ENCODE peak calls at places on chromosomes 12 and 14, in seven cellular contexts. Y is WERI-Rb-1, P is cardiac muscle cell, O is fibroblast of pulmonary artery, V is psoas muscle, A is fibroblast of mammary gland, G is upper lobe of right lung. D is an unnamed sample.

GRCh38 chr12:49784756-49785409 is 43.3 kb downstream of the NCKAP5L start:
- DNase-seq in Y (no peak), A (peak; percentile 52), G (no peak), O (peak; percentile 42), V (no peak), P (peak; percentile 22), D (no peak)

GRCh38 chr12:88309546-88309945 is 167.4 kb downstream of the TMTC3 start:
- DNase-seq in V (no peak), P (peak; percentile 59), Y (no peak), A (peak; percentile 86), O (peak; percentile 78), G (no peak), D (no peak)

GRCh38 chr12:123958462-123958861 is 14.2 kb downstream of the CCDC92 start:
- DNase-seq in G (no peak), O (no peak), V (no peak), P (no peak), Y (no peak), A (no peak), D (no peak)

GRCh38 chr14:55107766-55108554 is 21.1 kb upstream of the LGALS3 start:
- DNase-seq in G (peak; percentile 95), V (peak; percentile 89), P (peak; percentile 98), O (peak; percentile 99), Y (no peak), A (peak; percentile 99), D (peak; percentile 69)

GRCh38 chr14:104358528-104359300 is 220.3 kb downstream of the KIF26A start:
- DNase-seq in O (no peak), P (no peak), A (no peak), G (peak; percentile 58), Y (peak; percentile 6), V (no peak), D (no peak)

GRCh38 chr12:115468087-115468510 is 784.1 kb upstream of the TBX3 start:
- DNase-seq in V (no peak), A (peak; percentile 23), G (no peak), O (peak; percentile 54), Y (no peak), P (peak; percentile 17), D (no peak)

GRCh38 chr14:81435578-81436295 is 35.6 kb upstream of the STON2 start:
- DNase-seq in G (peak; percentile 75), Y (peak; percentile 62), O (peak; percentile 11), V (peak; percentile 65), P (peak; percentile 35), A (no peak), D (peak; percentile 35)

GRCh38 chr12:121388421-121388981 is 11.4 kb upstream of the RNF34 start:
- DNase-seq in A (peak; percentile 58), Y (no peak), O (peak; percentile 73), G (no peak), P (peak; percentile 60), V (no peak), D (no peak)

GRCh38 chr12:39355841-39356240 is 87.1 kb downstream of the KIF21A start:
- DNase-seq in G (no peak), Y (no peak), O (no peak), P (no peak), A (no peak), V (no peak), D (no peak)

GRCh38 chr14:70803321-70804110 is 5.8 kb downstream of the MAP3K9 start:
- DNase-seq in A (no peak), G (no peak), Y (no peak), V (no peak), P (no peak), O (no peak), D (no peak)

GRCh38 chr14:100126401-100126800 is 33.0 kb downstream of the DEGS2 start:
- DNase-seq in G (no peak), V (no peak), O (no peak), Y (no peak), P (no peak), A (no peak), D (no peak)

GRCh38 chr12:46260153-46260912 is 8.5 kb downstream of the SLC38A1 start:
- DNase-seq in G (no peak), Y (no peak), A (peak; percentile 9), V (no peak), O (peak; percentile 62), P (peak; percentile 65), D (no peak)

GRCh38 chr12:26612203-26612602 is 220.8 kb downstream of the ITPR2 start:
- DNase-seq in A (no peak), G (no peak), V (no peak), P (no peak), O (peak; percentile 13), Y (no peak), D (no peak)

GRCh38 chr12:52442600-52443061 is 8.5 kb upstream of the KRT75 start:
- DNase-seq in Y (no peak), A (peak; percentile 97), O (peak; percentile 95), P (peak; percentile 97), V (no peak), G (no peak), D (peak; percentile 95)

GRCh38 chr14:104602933-104603325 is 1.6 kb downstream of the TMEM179 start:
- DNase-seq in G (peak; percentile 50), V (peak; percentile 0), P (no peak), O (no peak), Y (no peak), A (no peak), D (no peak)

GRCh38 chr14:88005050-88005481 is at the start of gene GPR65:
- DNase-seq in V (no peak), O (peak; percentile 45), Y (no peak), P (peak; percentile 61), A (peak; percentile 2), G (no peak), D (no peak)

GRCh38 chr12:52900166-52900895 is 4.5 kb downstream of the KRT8 start:
- DNase-seq in Y (no peak), P (no peak), O (no peak), V (no peak), G (no peak), A (no peak), D (no peak)

GRCh38 chr14:44291516-44291915 is 215.6 kb downstream of the FSCB start:
- DNase-seq in O (no peak), Y (no peak), G (no peak), P (no peak), A (no peak), V (no peak), D (no peak)

GRCh38 chr14:21486640-21487087 is 9.7 kb downstream of the TOX4 start:
- DNase-seq in G (no peak), A (peak; percentile 57), O (peak; percentile 52), P (peak; percentile 74), V (no peak), Y (no peak), D (no peak)

GRCh38 chr12:58819945-58820344 is 100.4 kb downstream of the LRIG3 start:
- DNase-seq in V (no peak), G (no peak), A (peak; percentile 14), Y (no peak), O (no peak), P (no peak), D (no peak)

GRCh38 chr12:28961948-28962384 is 187.1 kb upstream of the FAR2 start:
- DNase-seq in P (peak; percentile 58), V (no peak), O (peak; percentile 74), G (no peak), Y (no peak), A (peak; percentile 65), D (no peak)

GRCh38 chr12:8941691-8942478 is 7.6 kb downstream of the M6PR start:
- DNase-seq in O (no peak), G (no peak), A (no peak), V (no peak), Y (no peak), P (no peak), D (no peak)

GRCh38 chr12:132827763-132828703 is 636 bp downstream of the GOLGA3 start:
- DNase-seq in P (peak; percentile 66), V (no peak), O (peak; percentile 71), A (peak; percentile 88), Y (peak; percentile 22), G (peak; percentile 73), D (no peak)

GRCh38 chr14:57008534-57008933 is 198.3 kb upstream of the OTX2 start:
- DNase-seq in V (no peak), A (no peak), G (no peak), Y (no peak), P (no peak), O (no peak), D (no peak)

GRCh38 chr12:122102331-122102730 is 23.8 kb downstream of the MLXIP start:
- DNase-seq in V (no peak), A (peak; percentile 35), G (no peak), Y (no peak), O (peak; percentile 64), P (peak; percentile 64), D (no peak)

DNA sequence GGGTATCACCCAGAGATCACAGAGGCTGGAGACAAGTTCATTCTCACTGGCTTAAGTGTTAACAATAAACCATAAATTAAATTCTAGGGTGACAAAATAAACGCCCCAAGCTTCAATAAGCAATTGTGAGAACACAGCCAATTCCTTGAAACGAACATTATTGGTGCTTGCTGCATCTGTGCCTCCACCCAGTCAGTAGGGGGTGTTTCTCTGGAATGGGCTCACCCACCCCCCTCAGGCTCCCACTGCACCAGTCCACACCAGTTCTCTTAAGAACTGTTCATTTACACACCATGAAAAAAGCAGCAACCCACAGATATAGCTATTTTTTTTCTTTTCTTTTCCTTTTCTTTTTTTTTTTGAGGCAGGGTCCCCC is 34.7 kb downstream of the CDC42BPB start:
- DNase-seq in A (no peak), Y (no peak), O (no peak), P (no peak), V (no peak), G (no peak), D (no peak)
- TF ChIP-seq CTCF in A (no peak), Y (no peak), O (no peak), P (peak; percentile 3), V (no peak), G (no peak), D (no peak)

GRCh38 chr12:127063339-127064090 is 1203.5 kb upstream of the TMEM132C start:
- DNase-seq in P (no peak), A (no peak), Y (no peak), G (no peak), V (no peak), O (no peak), D (no peak)
- H3K4me3 ChIP-seq in P (no peak overlapping the region), A (no peak overlapping the region), Y (no peak overlapping the region), G (no peak overlapping the region), V (no peak overlapping the region), O (no peak overlapping the region), D (no peak overlapping the region)

GRCh38 chr12:113889076-113889475 is 77.0 kb downstream of the RBM19 start:
- DNase-seq in O (no peak), Y (no peak), G (no peak), A (peak; percentile 1), P (peak; percentile 21), V (no peak), D (no peak)
- TF ChIP-seq CTCF in O (no peak), Y (peak; percentile 23), G (no peak), A (no peak), P (no peak), V (no peak), D (no peak)

GRCh38 chr12:6773662-6774351 is 1.5 kb downstream of the LAG3 start:
- DNase-seq in G (no peak), P (no peak), A (no peak), O (no peak), V (no peak), Y (no peak), D (no peak)

GRCh38 chr12:6772331-6772695 is at the start of gene LAG3:
- DNase-seq in G (no peak), A (no peak), V (no peak), P (no peak), Y (no peak), O (no peak), D (no peak)

GRCh38 chr12:6771509-6772330 is 600 bp upstream of the LAG3 start:
- DNase-seq in V (no peak), A (peak; percentile 49), P (peak; percentile 48), Y (no peak), O (no peak), G (no peak), D (no peak)

GRCh38 chr12:6774557-6775062 is 2.3 kb downstream of the LAG3 start:
- DNase-seq in A (no peak), O (no peak), P (no peak), V (no peak), G (no peak), Y (no peak), D (no peak)

GRCh38 chr12:6772729-6773661 is 675 bp downstream of the LAG3 start:
- DNase-seq in P (no peak), A (no peak), V (no peak), O (no peak), Y (no peak), G (no peak), D (no peak)
- H3K4me3 ChIP-seq in P (no peak overlapping the region), A (no peak overlapping the region), V (no peak overlapping the region), O (no peak overlapping the region), Y (no peak overlapping the region), G (no peak overlapping the region), D (no peak overlapping the region)